ENCODE peak calls at places on chromosomes 16 and 17, in four cellular contexts. D is adipocyte, Y is DND-41, T is endodermal cell. F is an unnamed sample.

GRCh38 chr16:7644171-7644570 is 311.5 kb downstream of the RBFOX1 start:
- DNase-seq in D (no peak), Y (no peak), T (peak; percentile 52), F (no peak)

GRCh38 chr16:65125322-65125721 is 3.5 kb upstream of the CDH11 start:
- DNase-seq in D (peak; percentile 25), Y (no peak), T (no peak), F (no peak)

GRCh38 chr17:36463916-36464764 is 22.3 kb upstream of the ZNHIT3 start:
- DNase-seq in D (peak; percentile 69), Y (no peak), T (peak; percentile 100), F (peak; percentile 58)

GRCh38 chr16:30805056-30805369 is 18.0 kb upstream of the ZNF629 start:
- DNase-seq in D (no peak), Y (no peak), T (no peak), F (peak; percentile 41)

GRCh38 chr17:79043191-79043930 is 19.4 kb downstream of the C1QTNF1 start:
- DNase-seq in D (no peak), Y (no peak), T (no peak), F (no peak)

GRCh38 chr17:55301521-55302406 is 37.0 kb downstream of the HLF start:
- DNase-seq in D (peak; percentile 34), Y (no peak), T (peak; percentile 5), F (no peak)

GRCh38 chr16:85176541-85177447 is 64.5 kb upstream of the CIBAR2 start:
- DNase-seq in D (no peak), Y (no peak), T (no peak), F (no peak)

GRCh38 chr17:67246648-67247415 is 1.8 kb upstream of the HELZ start:
- DNase-seq in D (peak; percentile 44), Y (no peak), T (peak; percentile 94), F (peak; percentile 80)

GRCh38 chr17:35242158-35242804 is 591 bp upstream of the SLFN5 start:
- DNase-seq in D (peak; percentile 70), Y (peak; percentile 81), T (peak; percentile 97), F (peak; percentile 73)

GRCh38 chr16:8727084-8727590 is 52.7 kb downstream of the ABAT start:
- DNase-seq in D (no peak), Y (no peak), T (peak; percentile 17), F (no peak)

GRCh38 chr17:14427914-14428639 is 127.2 kb downstream of the HS3ST3B1 start:
- DNase-seq in D (no peak), Y (peak; percentile 89), T (no peak), F (no peak)

GRCh38 chr17:50062323-50063243 is 6.7 kb downstream of the ITGA3 start:
- DNase-seq in D (peak; percentile 80), Y (no peak), T (peak; percentile 56), F (peak; percentile 90)

GRCh38 chr16:69302301-69302700 is 8.8 kb upstream of the VPS4A start:
- DNase-seq in D (no peak), Y (no peak), T (no peak), F (no peak)

GRCh38 chr17:61480414-61480807 is 28.2 kb downstream of the TBX4 start:
- DNase-seq in D (no peak), Y (no peak), T (no peak), F (no peak)

GRCh38 chr17:38587956-38588771 is 17.6 kb downstream of the SRCIN1 start:
- DNase-seq in D (no peak), Y (no peak), T (peak; percentile 74), F (no peak)

GRCh38 chr16:23869052-23869451 is 33.3 kb downstream of the PRKCB start:
- DNase-seq in D (no peak), Y (peak; percentile 78), T (no peak), F (no peak)

GRCh38 chr17:7856081-7856791 is 1.1 kb downstream of the NAA38 start:
- DNase-seq in D (peak; percentile 32), Y (peak; percentile 16), T (peak; percentile 68), F (peak; percentile 82)

GRCh38 chr16:14125030-14125681 is 54.0 kb downstream of the MRTFB start:
- DNase-seq in D (no peak), Y (no peak), T (no peak), F (no peak)

GRCh38 chr16:15055141-15056053 is 477 bp downstream of the NTAN1 start:
- DNase-seq in D (peak; percentile 56), Y (peak; percentile 27), T (no peak), F (peak; percentile 60)

GRCh38 chr16:149024-149675 is 3.3 kb upstream of the HBZ start:
- DNase-seq in D (peak; percentile 72), Y (no peak), T (no peak), F (no peak)

GRCh38 chr17:71188811-71189492 is 931.9 kb upstream of the SOX9 start:
- DNase-seq in D (peak; percentile 3), Y (no peak), T (no peak), F (no peak)

GRCh38 chr16:12406840-12407690 is 396.6 kb downstream of the CPPED1 start:
- DNase-seq in D (peak; percentile 19), Y (no peak), T (no peak), F (no peak)

GRCh38 chr17:79034931-79035485 is 11.0 kb downstream of the C1QTNF1 start:
- DNase-seq in D (no peak), Y (no peak), T (no peak), F (no peak)

GRCh38 chr17:77959926-77960521 is 1.5 kb downstream of the TNRC6C start:
- DNase-seq in D (peak; percentile 12), Y (peak; percentile 44), T (no peak), F (no peak)

GRCh38 chr16:87603684-87604571 is 1.6 kb downstream of the JPH3 start:
- DNase-seq in D (no peak), Y (no peak), T (peak; percentile 72), F (no peak)

DNA sequence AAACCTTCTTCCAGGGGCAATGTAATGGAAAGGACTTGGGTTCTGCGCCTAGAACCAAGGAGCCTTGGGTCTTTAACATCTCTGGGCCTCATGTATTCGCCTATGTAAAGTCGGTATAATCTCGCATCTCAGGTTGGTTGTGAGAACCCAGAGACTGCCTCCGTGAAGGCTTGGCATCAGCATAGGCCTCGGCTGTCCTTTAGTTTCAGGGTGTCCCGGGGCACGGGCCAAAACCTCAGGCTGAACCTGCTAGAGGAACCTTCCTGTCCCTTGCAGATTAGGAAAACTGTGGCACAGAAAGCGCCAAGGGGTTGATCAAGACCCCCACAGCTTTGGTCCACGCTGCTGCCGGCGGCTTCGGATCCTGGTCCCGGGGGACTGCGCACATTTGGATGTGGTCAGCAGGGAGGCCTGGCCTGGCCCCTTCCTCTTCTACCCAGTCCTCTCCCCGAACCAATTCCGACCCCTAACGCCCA is 772 bp upstream of the PHAF1 start:
- DNase-seq in D (no peak), Y (no peak), T (no peak), F (no peak)
- H3K9ac ChIP-seq in D (peak overlapping the region; percentile 85), Y (peak overlapping the region; percentile 76), T (peak overlapping the region; percentile 75), F (peak overlapping the region; percentile 72)

DNA sequence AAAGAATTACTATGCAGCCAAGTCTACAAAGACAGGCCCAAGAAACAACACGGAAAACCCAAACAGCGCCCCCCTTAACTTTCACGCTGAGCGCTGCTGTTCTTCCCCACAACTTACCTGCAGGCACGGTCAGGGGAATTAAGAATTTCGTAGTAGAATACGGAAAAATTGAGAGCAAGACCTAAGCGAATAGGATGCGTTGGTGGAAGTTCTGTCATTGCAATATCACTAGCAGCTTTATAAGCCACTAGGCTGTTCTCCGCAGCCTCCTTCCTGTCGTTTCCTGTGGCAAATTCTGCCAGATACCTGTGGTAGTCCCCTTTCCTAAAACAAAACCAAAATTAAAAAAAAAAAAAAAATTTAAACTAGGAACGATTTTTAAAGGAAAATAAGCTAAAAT is 39.0 kb downstream of the YWHAE start:
- DNase-seq in D (no peak), Y (no peak), T (no peak), F (no peak)
- H3K9ac ChIP-seq in D (no peak overlapping the region), Y (no peak overlapping the region), T (no peak overlapping the region), F (no peak overlapping the region)

DNA sequence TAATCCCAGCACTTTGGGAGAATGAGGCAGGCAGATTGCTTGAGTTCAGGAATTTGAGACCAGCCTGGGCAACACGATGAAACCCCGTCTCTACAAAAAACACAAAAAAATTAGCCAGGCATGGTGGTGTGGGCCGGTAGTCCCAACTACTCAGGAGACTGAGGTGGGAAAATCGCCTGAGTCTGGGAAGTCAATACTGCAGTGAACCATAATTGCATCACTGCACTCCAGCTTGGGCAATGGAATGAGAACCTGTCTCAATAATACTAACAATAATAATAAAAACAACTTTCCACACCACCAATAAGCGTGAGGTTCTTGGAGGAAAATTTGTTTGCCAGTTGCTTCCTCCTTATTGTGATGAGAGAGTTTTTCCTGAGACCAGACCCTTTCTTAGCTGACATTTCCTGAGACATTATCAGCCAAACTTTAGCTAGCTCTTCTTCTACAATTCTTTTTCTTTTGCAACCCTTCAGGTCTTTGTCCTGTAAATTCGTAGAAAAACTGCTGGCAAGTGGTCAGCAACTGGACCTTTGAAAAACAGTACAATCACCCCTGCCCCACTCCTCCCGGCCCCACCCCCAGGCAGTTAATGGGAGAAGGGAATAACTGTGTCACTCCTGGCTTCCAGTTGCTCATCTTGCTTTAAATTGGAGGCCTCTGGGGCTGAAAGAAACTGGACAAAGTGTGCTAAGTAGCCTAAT is 3.5 kb upstream of the EZH1 start:
- DNase-seq in D (no peak), Y (no peak), T (no peak), F (no peak)
- H3K9ac ChIP-seq in D (peak overlapping the region; percentile 74), Y (no peak overlapping the region), T (no peak overlapping the region), F (no peak overlapping the region)

GRCh38 chr17:63445065-63445464 is 1.0 kb downstream of the CYB561 start:
- DNase-seq in D (no peak), Y (no peak), T (no peak), F (peak; percentile 57)
- H3K9ac ChIP-seq in D (peak overlapping the region; percentile 83), Y (no peak overlapping the region), T (no peak overlapping the region), F (peak overlapping the region; percentile 96)

DNA sequence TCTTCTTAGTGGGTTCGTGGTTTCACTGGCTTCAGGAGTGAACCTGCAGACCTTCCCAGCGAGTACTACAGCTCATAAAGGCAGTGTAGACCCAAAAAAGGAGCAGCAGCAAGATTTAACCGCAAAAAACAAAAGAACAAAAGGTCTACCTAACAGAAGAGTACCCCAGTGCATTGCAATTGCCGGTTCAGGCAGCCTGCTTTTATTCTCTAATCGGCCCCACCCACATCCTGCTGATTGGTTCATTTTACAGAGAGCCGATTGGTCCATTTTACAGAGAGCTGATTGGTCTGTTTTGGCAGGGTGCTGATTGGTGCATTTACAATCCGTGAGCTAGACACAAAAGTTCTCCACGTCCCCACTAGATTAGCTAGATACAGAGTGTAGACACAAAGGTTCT is 2.0 kb upstream of the ARRB2 start:
- DNase-seq in D (no peak), Y (peak; percentile 82), T (peak; percentile 80), F (no peak)
- H3K9ac ChIP-seq in D (no peak overlapping the region), Y (no peak overlapping the region), T (no peak overlapping the region), F (no peak overlapping the region)

GRCh38 chr16:4385066-4385788 is 13.6 kb downstream of the VASN start:
- DNase-seq in D (no peak), Y (no peak), T (peak; percentile 34), F (no peak)
- H3K9ac ChIP-seq in D (no peak overlapping the region), Y (no peak overlapping the region), T (no peak overlapping the region), F (no peak overlapping the region)

GRCh38 chr16:27932542-27933178 is 130.9 kb downstream of the GSG1L start:
- DNase-seq in D (no peak), Y (no peak), T (no peak), F (no peak)
- H3K9ac ChIP-seq in D (no peak overlapping the region), Y (no peak overlapping the region), T (no peak overlapping the region), F (no peak overlapping the region)

F was measured in colonic mucosa.